ENCODE peak calls at places on chromosomes 4 and X, in seven cellular contexts. U, V, R, A, X, Y and M are unnamed samples.
A peak's percentile ranks its signal among the peaks of the same experiment; 100 is the strongest.

GRCh38 chr4:124423160-124423559 is 289.4 kb downstream of the ANKRD50 start:
- DNase-seq in R (peak; percentile 52), U (no peak), X (no peak), V (no peak), A (no peak), Y (no peak), M (no peak)

GRCh38 chr4:95432466-95432865 is 116.3 kb downstream of the UNC5C start:
- DNase-seq in V (no peak), X (no peak), Y (no peak), R (no peak), U (no peak), A (no peak), M (no peak)

GRCh38 chrX:30635630-30636029 is 17.6 kb upstream of the GK start:
- DNase-seq in Y (no peak), V (no peak), A (no peak), U (no peak), R (peak; percentile 26), X (no peak), M (no peak)

GRCh38 chr4:23232987-23233386 is 540.2 kb downstream of the GBA3 start:
- DNase-seq in V (no peak), U (no peak), A (no peak), R (peak; percentile 6), Y (no peak), X (no peak), M (no peak)

GRCh38 chr4:158949094-158949493 is 153.8 kb upstream of the RAPGEF2 start:
- DNase-seq in Y (no peak), V (no peak), R (peak; percentile 31), U (no peak), A (peak; percentile 66), X (peak; percentile 9), M (no peak)

GRCh38 chr4:157992038-157992706 is 180.7 kb downstream of the GASK1B start:
- DNase-seq in U (no peak), X (peak; percentile 66), A (peak; percentile 64), R (peak; percentile 92), V (peak; percentile 13), Y (peak; percentile 73), M (peak; percentile 37)

GRCh38 chr4:18138076-18138665 is 116.6 kb upstream of the LCORL start:
- DNase-seq in R (no peak), A (no peak), U (no peak), V (no peak), X (no peak), Y (no peak), M (no peak)

GRCh38 chr4:53592686-53593641 is 1.7 kb upstream of the LNX1 start:
- DNase-seq in A (no peak), X (no peak), V (peak; percentile 95), R (peak; percentile 63), Y (no peak), U (no peak), M (no peak)

GRCh38 chr4:133385161-133385954 is 236.3 kb downstream of the PCDH10 start:
- DNase-seq in R (no peak), X (no peak), A (no peak), Y (no peak), V (no peak), U (no peak), M (no peak)

GRCh38 chrX:101550825-101551767 is 749 bp downstream of the ARMCX1 start:
- DNase-seq in U (peak; percentile 87), A (no peak), X (peak; percentile 23), V (peak; percentile 65), R (peak; percentile 56), Y (no peak), M (peak; percentile 4)

GRCh38 chr4:123510666-123511065 is 114.1 kb downstream of the SPRY1 start:
- DNase-seq in R (no peak), Y (no peak), X (no peak), V (no peak), U (no peak), A (no peak), M (no peak)

GRCh38 chr4:12724520-12724919 is 759.6 kb downstream of the RAB28 start:
- DNase-seq in V (no peak), A (peak; percentile 76), X (no peak), R (peak; percentile 30), U (no peak), Y (no peak), M (no peak)

GRCh38 chrX:132505116-132505515 is 16.3 kb upstream of the MBNL3 start:
- DNase-seq in Y (no peak), A (no peak), R (peak; percentile 64), U (no peak), X (no peak), V (no peak), M (no peak)

GRCh38 chr4:4390046-4390445 is 3.1 kb downstream of the NSG1 start:
- DNase-seq in U (no peak), R (no peak), V (no peak), X (no peak), Y (no peak), A (no peak), M (no peak)

GRCh38 chr4:53512608-53513007 is 78.7 kb downstream of the LNX1 start:
- DNase-seq in X (no peak), Y (no peak), A (no peak), V (no peak), U (no peak), R (no peak), M (no peak)

GRCh38 chr4:4950891-4951290 is 68.4 kb downstream of the CYTL1 start:
- DNase-seq in A (no peak), X (no peak), R (no peak), U (no peak), V (no peak), Y (no peak), M (no peak)

GRCh38 chrX:41332408-41332987 is 1.5 kb upstream of the DDX3X start:
- DNase-seq in U (peak; percentile 92), X (no peak), V (peak; percentile 27), Y (no peak), R (no peak), A (peak; percentile 23), M (peak; percentile 50)

GRCh38 chr4:110900206-110900769 is 277.4 kb upstream of the PITX2 start:
- DNase-seq in A (no peak), V (no peak), U (no peak), Y (no peak), X (peak; percentile 9), R (no peak), M (no peak)

GRCh38 chr4:107742791-107743190 is 22.8 kb upstream of the PAPSS1 start:
- DNase-seq in V (no peak), R (no peak), U (no peak), X (no peak), Y (no peak), A (no peak), M (no peak)

GRCh38 chrX:38701073-38701472 is 100.2 kb upstream of the MID1IP1 start:
- DNase-seq in Y (no peak), X (no peak), V (no peak), A (no peak), U (no peak), R (peak; percentile 28), M (no peak)

GRCh38 chr4:3420956-3421355 is 20.8 kb upstream of the HGFAC start:
- DNase-seq in X (no peak), R (no peak), V (no peak), Y (no peak), A (no peak), U (no peak), M (no peak)

GRCh38 chr4:92035666-92036065 is 268.1 kb upstream of the GRID2 start:
- DNase-seq in U (no peak), Y (no peak), A (no peak), R (peak; percentile 5), V (no peak), X (no peak), M (no peak)

GRCh38 chr4:2424581-2424980 is 5.8 kb downstream of the CFAP99 start:
- DNase-seq in X (no peak), V (no peak), R (peak; percentile 40), A (no peak), U (no peak), Y (no peak), M (no peak)

GRCh38 chrX:81174286-81174685 is 27.4 kb downstream of the HMGN5 start:
- DNase-seq in U (no peak), X (peak; percentile 4), R (peak; percentile 30), A (peak; percentile 17), Y (no peak), V (no peak), M (no peak)

GRCh38 chrX:17030580-17031285 is 84.3 kb downstream of the REPS2 start:
- DNase-seq in R (peak; percentile 42), U (no peak), V (no peak), X (no peak), Y (no peak), A (no peak), M (no peak)

GRCh38 chrX:137313627-137314026 is 252.3 kb upstream of the ZIC3 start:
- DNase-seq in U (no peak), R (no peak), V (no peak), X (no peak), A (no peak), Y (no peak), M (peak; percentile 37)

GRCh38 chrX:96611619-96612362 is 72.9 kb upstream of the DIAPH2 start:
- DNase-seq in U (no peak), X (peak; percentile 35), V (no peak), A (no peak), Y (no peak), R (peak; percentile 5), M (no peak)

DNA sequence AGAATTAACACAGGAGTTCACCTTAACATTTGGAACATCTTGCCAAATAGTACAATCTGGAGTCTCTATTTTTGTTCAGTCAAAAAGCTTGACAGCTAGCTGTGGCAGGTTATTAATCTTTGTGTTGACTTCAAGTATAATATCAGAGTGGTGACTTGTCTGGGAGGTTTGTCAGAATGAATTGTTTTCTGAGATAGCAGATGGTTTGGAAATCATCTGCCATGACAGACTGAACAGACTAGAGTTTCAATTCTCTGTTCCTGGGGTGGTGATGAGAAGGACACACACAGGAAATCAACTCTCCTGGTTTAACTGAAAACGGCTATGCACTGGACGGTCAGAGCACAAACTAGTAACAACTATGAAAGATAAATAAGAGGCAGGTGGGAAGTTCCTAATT is 203.3 kb upstream of the EMCN start:
- DNase-seq in Y (no peak), A (peak; percentile 46), X (no peak), R (no peak), V (no peak), U (no peak), M (no peak)
- TF ChIP-seq CTCF in Y (no peak), A (no peak), X (no peak), R (no peak), V (no peak), U (no peak), M (no peak)

GRCh38 chrX:36898301-36898700 is 109.9 kb upstream of the FAM47C start:
- DNase-seq in A (no peak), R (no peak), X (no peak), U (no peak), V (no peak), Y (no peak), M (no peak)
- TF ChIP-seq CTCF in A (peak; percentile 38), R (peak; percentile 48), X (peak; percentile 33), U (no peak), V (no peak), Y (peak; percentile 49), M (no peak)

DNA sequence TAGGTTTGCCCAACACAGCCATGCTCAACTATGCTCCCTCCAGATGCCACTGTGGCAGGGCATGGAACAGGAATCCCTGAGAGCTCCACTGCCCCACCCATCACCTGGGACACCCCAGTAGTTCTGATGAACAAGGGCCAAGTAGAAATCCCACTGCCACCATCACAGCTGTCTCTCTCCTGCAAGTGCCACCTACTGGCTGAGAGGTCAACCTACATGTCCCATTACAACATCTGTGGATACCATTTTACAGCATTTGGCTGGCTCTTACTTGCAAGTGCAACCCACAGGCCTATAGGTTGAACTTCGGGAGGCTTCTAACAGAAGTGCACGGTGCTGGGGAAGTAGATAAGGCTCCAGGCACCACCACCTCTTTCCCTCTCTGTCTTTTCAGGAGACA is 142.5 kb downstream of the CXXC4 start:
- DNase-seq in X (no peak), V (no peak), Y (no peak), U (no peak), R (no peak), A (peak; percentile 11), M (no peak)
- TF ChIP-seq CTCF in X (no peak), V (no peak), Y (peak; percentile 37), U (no peak), R (no peak), A (peak; percentile 34), M (no peak)

GRCh38 chrX:28590394-28590793 is 3.1 kb downstream of the IL1RAPL1 start:
- DNase-seq in A (no peak), X (no peak), R (peak; percentile 22), V (no peak), U (no peak), Y (no peak), M (no peak)
- TF ChIP-seq CTCF in A (no peak), X (no peak), R (peak; percentile 17), V (no peak), U (no peak), Y (no peak), M (no peak)